ENCODE peak calls at places on chromosomes 5 and 9, in ten cellular contexts. B is cardiac muscle cell, U is tibial nerve, H is brain microvascular endothelial cell, X is mucosa of descending colon, R is progenitor cell of endocrine pancreas, K is upper lobe of left lung, Z is keratinocyte, O is foreskin keratinocyte, T is neural crest cell. M is an unnamed sample.

GRCh38 chr9:86352440-86353106 is 1.6 kb downstream of the TUT7 start:
- DNase-seq in B (peak), U (no peak), H (no peak), X (no peak), R (no peak), K (no peak), Z (no peak), O (no peak), T (no peak), M (peak)

GRCh38 chr5:160467555-160468418 is 46.1 kb downstream of the PTTG1 start:
- DNase-seq in B (peak), U (peak), H (peak), X (peak), R (no peak), K (peak), Z (no peak), O (peak), T (no peak), M (peak)

GRCh38 chr5:76548525-76549229 is 74.5 kb downstream of the F2RL2 start:
- DNase-seq in B (no peak), U (no peak), H (no peak), X (peak), R (no peak), K (no peak), Z (no peak), O (no peak), T (no peak), M (no peak)

GRCh38 chr9:92718086-92719001 is 46.3 kb downstream of the BICD2 start:
- DNase-seq in B (no peak), U (no peak), H (no peak), X (no peak), R (no peak), K (peak), Z (no peak), O (no peak), T (no peak), M (peak)

GRCh38 chr9:38333047-38333446 is 59.5 kb upstream of the ALDH1B1 start:
- DNase-seq in B (no peak), U (no peak), H (no peak), X (no peak), R (no peak), K (no peak), Z (no peak), O (no peak), T (no peak), M (no peak)

GRCh38 chr5:137078171-137078665 is 420.9 kb downstream of the SPOCK1 start:
- DNase-seq in B (no peak), U (no peak), H (no peak), X (no peak), R (no peak), K (no peak), Z (no peak), O (peak), T (no peak), M (no peak)

GRCh38 chr9:134327671-134328231 is 1.5 kb downstream of the RXRA start:
- DNase-seq in B (no peak), U (no peak), H (no peak), X (peak), R (no peak), K (peak), Z (no peak), O (no peak), T (no peak), M (no peak)

GRCh38 chr9:69946800-69947437 is 96.7 kb upstream of the MAMDC2 start:
- DNase-seq in B (peak), U (no peak), H (peak), X (no peak), R (no peak), K (no peak), Z (peak), O (peak), T (no peak), M (no peak)

GRCh38 chr5:172929371-172929838 is 29.8 kb upstream of the RPL26L1 start:
- DNase-seq in B (peak), U (no peak), H (no peak), X (no peak), R (no peak), K (no peak), Z (no peak), O (no peak), T (no peak), M (no peak)

GRCh38 chr9:116078640-116079039 is 75.0 kb upstream of the PAPPA start:
- DNase-seq in B (no peak), U (no peak), H (no peak), X (no peak), R (no peak), K (no peak), Z (no peak), O (no peak), T (no peak), M (no peak)

GRCh38 chr5:50667079-50667652 is 729 bp downstream of the PARP8 start:
- DNase-seq in B (peak), U (peak), H (peak), X (peak), R (peak), K (peak), Z (no peak), O (peak), T (peak), M (peak)

GRCh38 chr5:94360382-94360781 is 258.0 kb downstream of the KIAA0825 start:
- DNase-seq in B (no peak), U (no peak), H (no peak), X (no peak), R (no peak), K (no peak), Z (no peak), O (no peak), T (no peak), M (no peak)

GRCh38 chr9:16458696-16459420 is 411.6 kb downstream of the BNC2 start:
- DNase-seq in B (peak), U (no peak), H (no peak), X (no peak), R (no peak), K (no peak), Z (peak), O (peak), T (no peak), M (no peak)

GRCh38 chr5:154766558-154767281 is 11.5 kb downstream of the LARP1 start:
- DNase-seq in B (no peak), U (no peak), H (no peak), X (no peak), R (no peak), K (no peak), Z (no peak), O (no peak), T (no peak), M (no peak)

GRCh38 chr5:171323806-171324632 is 15.0 kb downstream of the TLX3 start:
- DNase-seq in B (no peak), U (no peak), H (no peak), X (no peak), R (no peak), K (no peak), Z (no peak), O (no peak), T (no peak), M (no peak)

GRCh38 chr5:38809388-38810359 is 36.1 kb upstream of the OSMR start:
- DNase-seq in B (peak), U (peak), H (peak), X (peak), R (peak), K (no peak), Z (no peak), O (peak), T (peak), M (peak)

GRCh38 chr9:84301851-84302250 is 38.7 kb downstream of the SLC28A3 start:
- DNase-seq in B (peak), U (no peak), H (no peak), X (no peak), R (no peak), K (no peak), Z (no peak), O (peak), T (no peak), M (no peak)

GRCh38 chr5:36301858-36302603 is at the start of gene RANBP3L:
- DNase-seq in B (peak), U (no peak), H (no peak), X (peak), R (no peak), K (no peak), Z (no peak), O (no peak), T (no peak), M (peak)

GRCh38 chr5:76402251-76402879 is 720 bp upstream of the IQGAP2 start:
- DNase-seq in B (no peak), U (peak), H (no peak), X (peak), R (peak), K (peak), Z (no peak), O (no peak), T (peak), M (peak)

GRCh38 chr5:136018814-136019777 is 9.7 kb upstream of the TGFBI start:
- DNase-seq in B (peak), U (peak), H (peak), X (peak), R (no peak), K (no peak), Z (no peak), O (peak), T (no peak), M (no peak)

GRCh38 chr9:23659346-23660006 is 166.6 kb downstream of the ELAVL2 start:
- DNase-seq in B (no peak), U (no peak), H (no peak), X (no peak), R (no peak), K (no peak), Z (no peak), O (peak), T (no peak), M (no peak)

GRCh38 chr5:173283318-173284288 is 44.6 kb downstream of the STC2 start:
- DNase-seq in B (peak), U (peak), H (peak), X (peak), R (peak), K (peak), Z (no peak), O (peak), T (peak), M (peak)

DNA sequence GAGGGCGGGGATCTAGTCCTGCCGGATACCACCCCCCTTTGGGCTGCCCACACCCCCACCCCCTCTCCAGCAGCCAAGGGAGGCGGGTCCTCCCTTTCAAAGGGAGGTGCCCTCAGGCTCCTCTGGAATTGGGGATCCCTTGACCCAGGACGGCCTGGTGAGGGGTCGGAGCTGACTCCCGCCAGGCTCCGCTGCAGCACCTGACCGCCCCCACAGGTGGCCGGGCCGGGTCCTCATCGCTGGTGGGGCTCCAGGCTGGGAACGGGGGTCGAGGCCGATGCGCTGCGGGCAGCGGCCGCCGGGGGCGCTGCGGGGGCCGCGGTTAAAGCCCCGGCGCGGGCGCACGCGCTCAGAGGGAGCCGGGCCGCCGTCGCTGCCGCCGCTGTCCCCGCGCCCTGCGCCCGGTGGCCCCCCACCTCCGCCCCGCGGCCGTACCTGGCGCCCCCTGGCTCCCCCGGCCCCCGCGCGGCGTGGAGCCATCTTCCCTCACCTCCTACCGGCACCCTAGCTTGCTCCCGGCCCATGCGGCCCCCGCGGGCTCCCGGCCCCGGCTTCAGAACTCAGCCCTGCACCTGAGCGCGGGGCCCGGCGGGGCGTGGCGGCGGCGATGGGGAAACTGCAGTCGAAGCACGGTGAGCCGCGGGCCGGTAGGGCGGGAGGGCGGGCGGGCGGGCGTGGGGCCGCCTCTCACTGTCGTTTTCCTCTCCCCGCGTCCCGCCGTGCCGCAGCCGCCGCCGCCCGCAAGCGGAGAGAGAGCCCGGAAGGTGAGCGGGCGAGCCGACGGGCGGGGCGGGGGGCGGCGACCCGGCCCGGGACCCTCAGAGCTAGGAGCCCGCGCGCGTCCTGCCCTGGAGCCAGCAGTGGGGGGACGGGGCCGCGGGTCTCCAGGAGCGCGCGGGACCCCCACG is at the start of gene NKD2:
- DNase-seq in B (peak), U (no peak), H (no peak), X (no peak), R (peak), K (peak), Z (no peak), O (no peak), T (peak), M (peak)
- TF ChIP-seq CTCF in B (peak), U (peak), H (peak), X (peak), R (peak), K (peak), Z (peak), O (peak), T (peak), M (peak)

GRCh38 chr9:96447406-96447805 is 2.6 kb upstream of the HABP4 start:
- DNase-seq in B (no peak), U (no peak), H (no peak), X (no peak), R (no peak), K (no peak), Z (no peak), O (no peak), T (no peak), M (no peak)

GRCh38 chr9:96440671-96441199 is 9.2 kb upstream of the HABP4 start:
- DNase-seq in B (no peak), U (no peak), H (no peak), X (no peak), R (no peak), K (no peak), Z (no peak), O (no peak), T (no peak), M (no peak)

GRCh38 chr9:96441798-96442445 is 8.0 kb upstream of the HABP4 start:
- DNase-seq in B (peak), U (no peak), H (no peak), X (peak), R (no peak), K (no peak), Z (no peak), O (peak), T (no peak), M (peak)

GRCh38 chr9:96437454-96437853 is 12.5 kb upstream of the HABP4 start:
- DNase-seq in B (no peak), U (no peak), H (no peak), X (no peak), R (no peak), K (no peak), Z (no peak), O (no peak), T (no peak), M (no peak)

DNA sequence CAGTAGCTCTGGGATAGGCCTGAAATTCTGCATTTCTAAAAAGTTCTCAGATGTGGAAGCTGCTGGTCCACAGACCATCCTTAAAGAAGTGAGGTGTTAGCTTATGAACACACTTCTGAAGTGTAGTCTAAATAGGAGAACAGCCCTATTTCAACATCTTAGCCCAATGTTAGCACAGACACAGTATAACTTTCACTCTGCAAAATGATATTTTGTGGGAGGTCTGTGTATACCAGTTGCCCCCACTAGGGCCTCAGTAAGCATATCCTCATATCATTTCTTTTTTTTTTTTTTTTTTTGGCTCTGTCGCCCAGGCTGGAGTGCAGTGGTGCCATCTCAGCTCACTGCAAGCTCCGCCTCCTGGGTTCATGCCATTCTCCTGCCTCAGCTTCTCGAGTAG is 7.5 kb upstream of the HABP4 start:
- DNase-seq in B (no peak), U (no peak), H (no peak), X (no peak), R (no peak), K (no peak), Z (no peak), O (no peak), T (no peak), M (no peak)
- TF ChIP-seq CTCF in B (no peak), U (no peak), H (no peak), X (no peak), R (no peak), K (no peak), Z (no peak), O (no peak), T (no peak), M (no peak)

DNA sequence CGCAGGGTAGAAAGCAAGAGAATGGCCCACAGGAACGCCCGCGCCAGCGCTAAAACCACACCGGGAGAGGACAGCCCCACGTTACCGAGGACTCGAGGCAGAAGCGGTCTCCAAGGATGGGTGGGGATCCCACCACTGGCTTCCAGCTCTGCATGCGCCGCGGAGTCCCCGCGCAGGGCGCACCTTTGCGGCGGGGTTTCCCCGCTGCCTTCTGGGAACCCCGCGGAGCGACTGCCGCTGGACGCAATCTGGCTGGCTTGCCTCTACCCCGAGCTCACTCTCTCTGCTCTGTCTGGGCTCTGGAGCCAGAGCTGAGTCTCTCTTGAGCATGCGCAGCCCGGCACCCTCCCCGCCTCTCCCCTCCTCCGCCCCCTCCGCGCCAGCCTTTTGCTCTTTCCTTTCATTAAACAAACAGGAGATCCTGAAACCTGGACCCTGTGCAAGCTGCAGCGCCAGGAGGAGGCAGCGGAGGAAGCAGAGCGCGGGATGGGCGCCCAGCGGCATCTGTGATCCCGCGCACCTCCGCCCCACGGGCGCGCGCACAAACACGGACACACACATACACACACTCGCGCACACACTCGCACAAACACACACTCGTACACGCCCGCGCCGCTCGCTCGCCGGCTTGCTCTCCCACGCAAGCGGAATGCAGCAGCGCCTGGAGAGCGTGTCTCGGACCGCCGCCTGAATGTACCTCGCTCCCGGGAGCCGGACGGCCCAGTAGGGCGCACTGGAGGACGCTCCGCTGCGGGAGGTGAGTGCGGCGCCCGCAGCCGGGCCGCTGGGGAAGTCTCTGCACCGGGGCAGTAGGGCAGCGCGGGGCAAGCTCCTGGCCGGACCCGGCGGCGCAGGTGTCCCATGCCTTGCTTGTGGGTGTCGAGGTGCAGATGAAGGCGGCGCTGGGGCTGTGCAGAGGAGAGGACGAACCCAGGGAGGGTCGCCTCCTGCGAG is at the start of gene PLPPR1:
- DNase-seq in B (peak), U (no peak), H (peak), X (peak), R (peak), K (peak), Z (no peak), O (peak), T (peak), M (peak)
- TF ChIP-seq CTCF in B (no peak), U (no peak), H (no peak), X (no peak), R (peak), K (no peak), Z (no peak), O (peak), T (no peak), M (no peak)

DNA sequence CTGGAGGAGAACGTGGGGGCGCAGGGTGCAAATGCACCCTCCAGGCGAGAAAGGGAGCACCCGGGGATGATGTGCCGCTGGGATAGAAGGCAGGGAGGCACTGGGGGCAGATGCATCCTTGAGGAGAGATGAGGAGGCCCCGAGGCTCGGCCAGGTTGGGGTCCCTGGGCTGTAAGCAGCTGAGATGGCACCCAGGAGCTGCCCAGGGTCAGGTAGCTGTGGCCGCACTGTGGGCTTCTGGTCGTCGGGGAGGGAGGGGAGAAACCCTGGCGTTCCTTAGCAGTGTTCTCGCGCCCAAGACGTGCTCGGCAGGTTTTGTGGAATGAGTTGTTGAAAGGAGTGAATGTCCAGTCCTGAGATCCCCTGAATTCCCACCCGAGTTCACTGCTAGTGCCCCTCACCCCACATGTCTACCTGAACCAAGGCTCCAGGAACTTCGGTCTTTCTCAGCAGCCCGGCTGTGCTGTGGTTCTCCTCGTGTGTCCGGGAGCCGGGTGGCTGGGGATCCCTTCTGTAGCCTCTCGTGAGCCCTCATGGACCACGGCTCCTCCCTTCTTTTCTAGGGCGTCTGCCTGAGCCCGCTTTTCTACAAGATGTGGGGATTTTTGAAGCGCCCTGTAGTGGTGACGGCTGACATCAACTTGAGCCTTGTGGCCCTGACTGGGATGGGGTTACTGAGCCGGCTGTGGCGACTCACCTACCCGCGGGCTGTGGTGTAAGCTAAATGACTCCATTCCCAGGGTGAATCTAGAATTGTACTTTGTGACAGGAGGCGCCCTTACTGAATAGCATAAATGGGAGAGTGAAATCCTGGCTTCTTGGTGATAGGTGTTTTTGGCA is 1.1 kb downstream of the POMT1 start:
- DNase-seq in B (no peak), U (no peak), H (no peak), X (peak), R (no peak), K (no peak), Z (no peak), O (peak), T (no peak), M (peak)
- TF ChIP-seq CTCF in B (no peak), U (no peak), H (no peak), X (no peak), R (no peak), K (no peak), Z (no peak), O (peak), T (no peak), M (peak)